ENCODE peak calls at places on chromosomes 4 and X, in six cellular contexts. Q, M, G, E, N and S are unnamed samples.
A peak's percentile ranks its signal among the peaks of the same experiment; 100 is the strongest.

GRCh38 chrX:68808686-68809357 is 20.0 kb upstream of the EFNB1 start:
- DNase-seq in Q (peak; percentile 11), M (no peak), G (peak; percentile 39), E (peak; percentile 28), N (no peak), S (no peak)

GRCh38 chr4:155952546-155952945 is 1.1 kb downstream of the CTSO start:
- DNase-seq in Q (peak; percentile 50), M (no peak), G (no peak), E (peak; percentile 59), N (peak; percentile 42), S (no peak)

GRCh38 chrX:124257924-124258706 is 74.3 kb upstream of the TEX13D start:
- DNase-seq in Q (no peak), M (no peak), G (no peak), E (peak; percentile 46), N (no peak), S (no peak)

GRCh38 chr4:147198411-147199051 is 252.9 kb upstream of the TTC29 start:
- DNase-seq in Q (no peak), M (no peak), G (peak; percentile 70), E (no peak), N (peak; percentile 41), S (no peak)

GRCh38 chr4:40586034-40586433 is 43.6 kb downstream of the RBM47 start:
- DNase-seq in Q (no peak), M (no peak), G (no peak), E (peak; percentile 54), N (peak; percentile 47), S (no peak)

GRCh38 chrX:2677764-2678163 is 13.3 kb upstream of the CD99 start:
- DNase-seq in Q (peak; percentile 89), M (no peak), G (no peak), E (peak; percentile 100), N (peak; percentile 99), S (no peak)

GRCh38 chr4:80202190-80202711 is 4.9 kb downstream of the PRDM8 start:
- DNase-seq in Q (peak; percentile 32), M (peak; percentile 23), G (peak; percentile 81), E (peak; percentile 91), N (peak; percentile 80), S (peak; percentile 45)

GRCh38 chr4:186260504-186261448 is 5.2 kb upstream of the F11 start:
- DNase-seq in Q (no peak), M (no peak), G (no peak), E (no peak), N (peak; percentile 69), S (no peak)

GRCh38 chr4:186807809-186808634 is 84.4 kb upstream of the FAT1 start:
- DNase-seq in Q (no peak), M (no peak), G (no peak), E (peak; percentile 66), N (no peak), S (no peak)

GRCh38 chr4:74320559-74321118 is 12.4 kb downstream of the EPGN start:
- DNase-seq in Q (peak; percentile 95), M (peak; percentile 45), G (peak; percentile 90), E (peak; percentile 73), N (peak; percentile 55), S (peak; percentile 94)

GRCh38 chr4:73683033-73683432 is 57.3 kb upstream of the CXCL8 start:
- DNase-seq in Q (peak; percentile 98), M (no peak), G (no peak), E (no peak), N (no peak), S (no peak)

GRCh38 chrX:76228499-76228898 is 55.6 kb downstream of the PBDC1 start:
- DNase-seq in Q (no peak), M (no peak), G (no peak), E (no peak), N (no peak), S (no peak)

GRCh38 chrX:15834051-15834450 is 20.6 kb downstream of the AP1S2 start:
- DNase-seq in Q (no peak), M (no peak), G (no peak), E (no peak), N (no peak), S (no peak)

GRCh38 chrX:36609653-36610585 is 398.2 kb upstream of the FAM47C start:
- DNase-seq in Q (peak; percentile 58), M (no peak), G (no peak), E (no peak), N (peak; percentile 1), S (no peak)

GRCh38 chr4:160835789-160836188 is 1328.0 kb downstream of the FSTL5 start:
- DNase-seq in Q (peak; percentile 79), M (no peak), G (peak; percentile 78), E (no peak), N (no peak), S (no peak)

GRCh38 chr4:127284236-127284635 is 348.5 kb upstream of the INTU start:
- DNase-seq in Q (no peak), M (no peak), G (no peak), E (no peak), N (no peak), S (no peak)

GRCh38 chr4:150217192-150217591 is 138.9 kb downstream of the DCLK2 start:
- DNase-seq in Q (peak; percentile 61), M (peak; percentile 5), G (peak; percentile 65), E (peak; percentile 89), N (peak; percentile 87), S (no peak)

GRCh38 chr4:472881-473574 is 25.9 kb downstream of the ZNF721 start:
- DNase-seq in Q (no peak), M (peak; percentile 88), G (peak; percentile 18), E (peak; percentile 15), N (peak; percentile 0), S (no peak)

GRCh38 chr4:476501-476900 is 22.5 kb downstream of the ZNF721 start:
- DNase-seq in Q (peak; percentile 12), M (no peak), G (no peak), E (peak; percentile 60), N (peak; percentile 25), S (no peak)

GRCh38 chr4:477686-478085 is 21.3 kb downstream of the ZNF721 start:
- DNase-seq in Q (no peak), M (no peak), G (no peak), E (no peak), N (no peak), S (no peak)

GRCh38 chr4:475962-476361 is 23.0 kb downstream of the ZNF721 start:
- DNase-seq in Q (no peak), M (no peak), G (no peak), E (no peak), N (no peak), S (no peak)

GRCh38 chr4:473575-474457 is 25.1 kb downstream of the ZNF721 start:
- DNase-seq in Q (peak; percentile 97), M (peak; percentile 99), G (peak; percentile 99), E (peak; percentile 99), N (peak; percentile 99), S (peak; percentile 98)
- H2AFZ ChIP-seq in Q (peak overlapping the region; percentile 80), M (peak overlapping the region; percentile 59), G (no peak overlapping the region), E (peak overlapping the region; percentile 82), N (peak overlapping the region; percentile 99), S (peak overlapping the region; percentile 84)

GRCh38 chr4:48688953-48689352 is 91.1 kb downstream of the FRYL start:
- DNase-seq in Q (no peak), M (no peak), G (no peak), E (no peak), N (no peak), S (no peak)

GRCh38 chr4:48687313-48687712 is 92.8 kb downstream of the FRYL start:
- DNase-seq in Q (no peak), M (no peak), G (no peak), E (no peak), N (no peak), S (no peak)

GRCh38 chr4:48681856-48682255 is 98.2 kb downstream of the FRYL start:
- DNase-seq in Q (peak; percentile 33), M (peak; percentile 16), G (peak; percentile 41), E (peak; percentile 48), N (peak; percentile 52), S (peak; percentile 52)

GRCh38 chr4:48683784-48684666 is 96.1 kb downstream of the FRYL start:
- DNase-seq in Q (no peak), M (peak; percentile 34), G (no peak), E (no peak), N (no peak), S (peak; percentile 28)

DNA sequence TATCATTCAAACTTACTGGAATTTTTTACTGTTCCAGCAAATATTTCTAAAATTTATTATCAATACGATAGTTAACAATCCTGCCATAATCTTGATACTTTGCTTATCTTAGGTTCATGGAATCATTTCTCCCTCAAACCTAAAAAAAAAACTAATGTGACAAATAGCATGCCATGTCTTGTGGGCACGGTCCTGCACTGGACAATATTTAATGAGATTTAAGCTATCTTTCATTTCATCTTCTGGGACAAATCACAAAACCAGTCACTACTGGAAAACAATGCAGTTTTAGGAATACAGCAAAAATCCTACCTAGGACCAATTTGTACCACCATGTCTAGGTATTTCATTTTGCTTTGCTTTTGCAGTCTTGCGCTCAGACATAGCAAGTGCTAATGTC is 93.7 kb downstream of the FRYL start:
- DNase-seq in Q (no peak), M (no peak), G (no peak), E (no peak), N (no peak), S (no peak)
- H2AFZ ChIP-seq in Q (no peak overlapping the region), M (no peak overlapping the region), G (no peak overlapping the region), E (no peak overlapping the region), N (no peak overlapping the region), S (no peak overlapping the region)

DNA sequence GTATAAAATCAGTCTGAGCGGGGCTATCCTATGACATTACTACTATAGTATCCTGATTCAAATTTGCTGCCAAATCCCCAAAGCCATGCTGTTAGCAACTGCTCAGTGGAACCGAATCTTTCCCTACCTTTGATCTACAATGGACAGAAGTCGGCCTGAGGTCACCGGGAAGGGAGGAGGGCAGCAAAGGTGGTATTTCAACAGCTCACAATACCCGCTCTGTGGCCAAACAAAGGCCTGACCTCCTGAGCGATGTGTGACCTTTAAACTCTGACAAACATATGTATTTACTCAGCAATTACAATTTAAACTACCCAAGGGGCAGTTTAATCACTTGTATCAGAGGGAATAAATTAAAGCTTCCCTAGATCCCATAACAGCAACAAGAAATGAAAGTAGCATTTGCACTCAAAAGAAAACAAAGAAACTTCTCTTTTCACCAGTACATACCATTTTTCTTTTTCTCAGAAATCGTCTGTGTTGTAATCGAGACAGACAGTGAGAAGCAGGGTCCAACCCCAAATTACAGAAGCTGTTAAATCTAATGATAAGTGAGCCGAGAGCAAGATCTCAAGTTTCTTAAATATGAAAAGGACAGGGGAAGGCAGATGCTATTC is 11.6 kb upstream of the TMEM128 start:
- DNase-seq in Q (no peak), M (no peak), G (peak; percentile 9), E (no peak), N (no peak), S (no peak)
- H2AFZ ChIP-seq in Q (peak overlapping the region; percentile 22), M (peak overlapping the region; percentile 24), G (no peak overlapping the region), E (peak overlapping the region; percentile 26), N (peak overlapping the region; percentile 4), S (peak overlapping the region; percentile 28)

DNA sequence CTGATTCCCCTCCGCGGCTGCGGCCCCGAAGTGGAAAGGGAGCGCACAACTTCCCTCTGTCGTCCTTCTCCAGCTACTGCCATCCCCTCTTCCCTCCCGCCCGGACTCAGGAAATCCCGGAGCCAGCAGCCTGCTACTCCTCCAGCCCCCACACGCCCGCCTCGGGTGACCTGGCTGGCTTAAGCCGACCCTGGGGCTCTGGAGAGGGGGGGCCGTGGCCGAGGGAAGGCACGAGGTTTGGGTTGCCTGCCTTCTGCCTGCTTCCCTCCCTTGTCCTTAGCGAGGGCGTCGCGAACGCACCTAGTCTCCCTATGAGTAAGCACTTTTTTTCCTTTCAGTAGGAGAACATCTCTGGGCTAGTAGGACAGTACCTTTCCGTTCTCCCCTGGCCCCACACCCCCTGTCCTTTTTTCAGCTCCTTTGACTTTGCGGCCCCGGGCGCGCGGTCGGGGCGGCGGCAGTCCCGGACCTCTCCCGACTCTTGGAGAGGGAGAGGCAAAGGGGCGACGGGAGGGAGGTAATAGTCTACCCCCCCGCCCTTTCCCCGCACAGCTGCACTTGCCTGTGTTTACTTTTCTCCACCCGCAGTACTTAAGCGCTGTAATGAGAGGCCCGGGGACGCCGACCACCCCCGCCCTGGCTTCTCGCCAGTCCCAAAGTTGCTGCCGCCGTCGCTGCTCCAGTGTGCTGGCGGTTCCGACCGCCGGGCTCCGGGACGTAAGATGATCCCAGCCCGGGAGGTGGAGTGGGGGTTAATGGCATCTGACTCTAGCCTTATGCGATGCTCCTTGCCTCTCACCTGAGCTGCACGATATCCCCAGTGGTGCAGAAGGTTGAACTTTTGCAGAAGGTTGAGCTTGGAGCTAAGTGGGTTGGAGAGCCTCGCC is 874 bp downstream of the PLS3 start:
- DNase-seq in Q (peak; percentile 38), M (no peak), G (peak; percentile 41), E (peak; percentile 67), N (peak; percentile 35), S (no peak)
- H2AFZ ChIP-seq in Q (peak overlapping the region; percentile 66), M (no peak overlapping the region), G (no peak overlapping the region), E (peak overlapping the region; percentile 85), N (peak overlapping the region; percentile 82), S (peak overlapping the region; percentile 31)